ENCODE peak calls at places on chromosomes 12 and 14, in five cellular contexts. K is stomach, V is GM12892, U is right lobe of liver, T is esophagus muscularis mucosa. C is an unnamed sample.

GRCh38 chr12:104049278-104050257 is at the start of gene GLT8D2:
- DNase-seq in K (peak), V (no peak), U (no peak), T (no peak), C (peak)

GRCh38 chr12:107645630-107646333 is 39.8 kb upstream of the PWP1 start:
- DNase-seq in K (no peak), V (no peak), U (no peak), T (no peak), C (no peak)

GRCh38 chr12:118060301-118061010 is 523 bp downstream of the WSB2 start:
- DNase-seq in K (peak), V (peak), U (peak), T (no peak), C (peak)

GRCh38 chr12:33670284-33670683 is 230.7 kb upstream of the SYT10 start:
- DNase-seq in K (no peak), V (no peak), U (no peak), T (no peak), C (no peak)

GRCh38 chr12:124823272-124823970 is 40.2 kb downstream of the SCARB1 start:
- DNase-seq in K (no peak), V (no peak), U (no peak), T (no peak), C (no peak)

GRCh38 chr14:85587152-85587697 is 57.3 kb downstream of the FLRT2 start:
- DNase-seq in K (no peak), V (no peak), U (no peak), T (no peak), C (peak)

GRCh38 chr12:108854055-108854452 is 3.3 kb downstream of the SSH1 start:
- DNase-seq in K (no peak), V (no peak), U (no peak), T (no peak), C (no peak)

GRCh38 chr14:33030406-33030805 is 91.7 kb downstream of the NPAS3 start:
- DNase-seq in K (no peak), V (no peak), U (no peak), T (no peak), C (no peak)

GRCh38 chr14:29741909-29742401 is 185.7 kb downstream of the PRKD1 start:
- DNase-seq in K (no peak), V (no peak), U (no peak), T (no peak), C (no peak)

GRCh38 chr12:103832048-103832798 is 8.8 kb downstream of the NT5DC3 start:
- DNase-seq in K (no peak), V (no peak), U (no peak), T (no peak), C (no peak)

GRCh38 chr12:9792961-9793617 is 32.4 kb upstream of the CD69 start:
- DNase-seq in K (no peak), V (no peak), U (no peak), T (no peak), C (no peak)

GRCh38 chr12:104790296-104791125 is 167.6 kb downstream of the SLC41A2 start:
- DNase-seq in K (peak), V (no peak), U (peak), T (no peak), C (peak)

GRCh38 chr14:74469548-74470518 is 23.3 kb downstream of the NPC2 start:
- DNase-seq in K (no peak), V (no peak), U (no peak), T (peak), C (no peak)

GRCh38 chr14:100056964-100057817 is 8.0 kb upstream of the EVL start:
- DNase-seq in K (no peak), V (peak), U (no peak), T (no peak), C (no peak)

GRCh38 chr14:99647407-99647806 is 2.5 kb downstream of the HHIPL1 start:
- DNase-seq in K (no peak), V (no peak), U (no peak), T (no peak), C (no peak)

DNA sequence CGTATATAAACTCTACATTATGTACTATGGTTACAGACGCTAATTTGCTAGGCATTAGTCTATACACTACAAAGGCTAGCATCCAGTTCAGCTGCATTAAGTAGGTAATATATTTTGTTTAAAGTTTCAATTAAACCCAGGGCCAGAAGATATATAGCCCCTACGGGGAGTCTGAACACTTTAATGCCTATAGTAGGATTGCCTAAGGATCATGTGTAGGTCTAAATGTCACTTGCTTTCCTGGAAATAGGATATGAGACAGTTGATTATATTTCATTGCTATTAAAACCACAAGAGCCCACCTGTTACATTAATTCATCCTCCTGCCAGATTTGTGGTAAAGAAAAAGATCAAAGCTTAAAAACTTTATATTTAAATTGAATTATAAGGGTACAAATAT is 286.9 kb downstream of the TMTC2 start:
- DNase-seq in K (no peak), V (no peak), U (no peak), T (no peak), C (no peak)
- TF ChIP-seq POLR2A in K (no peak), V (no peak), U (no peak), T (no peak), C (no peak)

DNA sequence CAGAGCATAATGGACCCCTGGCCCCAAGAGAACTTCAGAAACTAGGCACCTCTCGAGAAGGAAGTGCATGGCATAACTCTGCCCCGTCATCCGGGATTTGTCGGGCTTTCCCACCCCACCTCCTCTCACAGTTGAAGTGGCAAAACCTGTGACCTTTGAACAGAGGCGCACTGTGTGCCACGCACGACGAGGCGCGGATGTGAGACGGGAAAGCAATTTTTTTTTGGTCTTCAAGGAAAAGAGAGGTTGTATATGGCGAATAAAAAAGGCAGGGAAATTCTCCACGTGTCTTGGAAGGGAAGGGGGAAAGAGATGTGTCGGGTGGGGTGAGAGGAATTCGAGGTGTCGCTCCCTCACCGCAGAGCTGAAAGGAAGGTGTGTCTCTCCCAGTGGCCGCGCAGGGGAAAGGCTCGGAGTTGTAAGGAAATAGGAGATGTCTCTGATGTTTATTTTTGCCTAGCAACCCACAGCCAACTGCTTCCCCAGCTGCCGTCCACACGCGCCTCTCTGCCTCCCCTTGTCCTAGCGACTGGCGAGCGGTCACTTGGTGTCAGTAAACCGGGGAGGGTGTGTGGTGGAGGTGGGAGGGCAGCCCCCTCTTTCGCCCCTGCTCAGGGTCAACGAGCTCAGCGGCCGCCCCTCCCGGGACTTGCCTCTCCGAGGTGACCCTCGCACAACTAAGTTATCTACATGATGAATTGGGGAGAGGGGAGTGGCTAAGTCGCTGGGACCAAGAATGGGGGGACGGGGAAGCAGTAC is 819 bp upstream of the DYRK2 start:
- DNase-seq in K (peak), V (peak), U (peak), T (no peak), C (peak)
- TF ChIP-seq POLR2A in K (no peak), V (no peak), U (no peak), T (peak), C (peak)

DNA sequence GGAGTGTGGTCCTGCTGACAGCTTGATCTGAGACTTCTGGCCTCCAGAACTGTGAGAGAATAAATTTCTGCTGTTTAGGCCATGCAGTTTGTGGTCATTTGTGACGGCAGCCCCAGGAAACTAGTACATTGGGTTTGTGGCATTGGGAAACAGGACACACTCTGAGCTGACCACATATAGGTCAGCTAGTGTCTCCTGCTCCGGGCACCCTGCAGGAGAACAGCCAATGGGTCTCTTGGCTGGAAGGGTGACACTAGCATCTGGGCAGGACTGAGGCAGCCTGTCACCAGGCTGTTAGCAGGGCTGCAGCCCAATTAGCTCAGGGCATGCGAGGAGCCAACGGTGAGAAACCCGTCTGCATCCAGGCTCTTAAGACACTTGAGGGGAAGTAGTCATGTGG is 83.2 kb downstream of the PITPNM2 start:
- DNase-seq in K (no peak), V (no peak), U (peak), T (no peak), C (no peak)
- TF ChIP-seq POLR2A in K (no peak), V (no peak), U (peak), T (no peak), C (no peak)

GRCh38 chr12:51954465-51955361 is 3.2 kb downstream of the ACVR1B start:
- DNase-seq in K (peak), V (no peak), U (peak), T (no peak), C (no peak)
- TF ChIP-seq POLR2A in K (no peak), V (no peak), U (peak), T (no peak), C (no peak)

DNA sequence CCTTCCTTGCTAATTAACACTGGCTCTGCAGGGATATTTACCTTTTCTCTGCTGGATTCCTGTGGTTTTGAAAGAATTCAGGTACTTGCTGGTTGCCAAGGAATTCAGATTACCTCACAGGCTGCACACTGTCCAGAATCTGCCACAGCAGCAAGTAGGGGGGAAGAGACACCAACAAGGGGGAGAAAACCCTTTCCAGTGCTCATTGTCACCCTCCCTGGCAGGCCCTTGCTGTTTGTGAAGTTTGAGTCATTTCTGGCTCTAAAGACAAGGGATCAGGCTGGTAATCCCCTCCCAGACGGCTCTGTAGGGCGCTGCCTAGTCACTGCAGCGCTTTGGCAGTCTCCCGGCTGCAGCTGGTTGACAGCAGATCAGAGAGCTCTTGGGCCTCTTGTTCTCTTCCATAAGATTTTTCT is 50.8 kb downstream of the TTLL5 start:
- DNase-seq in K (peak), V (no peak), U (peak), T (no peak), C (peak)
- TF ChIP-seq POLR2A in K (no peak), V (no peak), U (no peak), T (no peak), C (no peak)

DNA sequence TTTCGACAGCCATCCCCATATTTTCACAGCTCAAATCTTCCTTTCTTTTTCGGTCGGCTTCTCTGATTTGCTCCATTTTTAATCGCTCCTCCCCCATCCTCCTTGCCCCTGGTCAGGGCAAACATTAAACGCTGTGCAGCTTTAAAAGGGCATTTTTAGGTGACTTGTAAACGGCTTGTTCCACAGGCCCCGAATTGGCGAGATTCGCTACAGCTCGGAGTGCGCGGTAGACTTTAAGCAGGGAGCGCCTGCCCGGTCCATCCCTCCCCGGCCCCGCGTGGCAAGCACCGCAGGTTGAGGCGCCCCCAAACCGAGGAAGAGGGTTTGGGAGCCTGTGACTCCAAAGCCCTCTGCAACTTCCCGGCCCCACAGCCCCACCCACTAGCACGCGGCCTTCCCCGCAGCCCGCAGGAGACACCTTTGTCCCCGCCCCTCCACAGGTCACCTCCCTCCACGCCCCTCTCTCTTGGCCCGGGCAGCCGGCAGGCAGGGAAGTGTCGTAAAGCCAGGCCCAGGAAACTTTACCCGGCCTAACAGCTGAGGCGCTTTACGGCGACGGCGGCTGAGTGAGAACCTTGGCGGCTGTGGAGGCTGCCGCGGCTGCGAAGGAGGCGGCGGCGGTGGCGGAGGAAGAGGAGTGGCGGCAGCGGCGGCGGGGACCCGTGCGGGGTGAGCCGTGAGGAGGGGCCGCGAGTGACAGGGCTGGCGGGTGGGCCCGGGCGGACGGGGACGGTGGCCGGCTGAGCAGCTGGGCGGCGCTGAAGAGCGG is at the start of gene NAA30:
- DNase-seq in K (peak), V (peak), U (peak), T (peak), C (peak)
- TF ChIP-seq POLR2A in K (no peak), V (peak), U (no peak), T (no peak), C (peak)

GRCh38 chr14:64465208-64465821 is at the start of gene AKAP5:
- DNase-seq in K (peak), V (peak), U (peak), T (no peak), C (peak)
- TF ChIP-seq POLR2A in K (no peak), V (no peak), U (no peak), T (no peak), C (no peak)

DNA sequence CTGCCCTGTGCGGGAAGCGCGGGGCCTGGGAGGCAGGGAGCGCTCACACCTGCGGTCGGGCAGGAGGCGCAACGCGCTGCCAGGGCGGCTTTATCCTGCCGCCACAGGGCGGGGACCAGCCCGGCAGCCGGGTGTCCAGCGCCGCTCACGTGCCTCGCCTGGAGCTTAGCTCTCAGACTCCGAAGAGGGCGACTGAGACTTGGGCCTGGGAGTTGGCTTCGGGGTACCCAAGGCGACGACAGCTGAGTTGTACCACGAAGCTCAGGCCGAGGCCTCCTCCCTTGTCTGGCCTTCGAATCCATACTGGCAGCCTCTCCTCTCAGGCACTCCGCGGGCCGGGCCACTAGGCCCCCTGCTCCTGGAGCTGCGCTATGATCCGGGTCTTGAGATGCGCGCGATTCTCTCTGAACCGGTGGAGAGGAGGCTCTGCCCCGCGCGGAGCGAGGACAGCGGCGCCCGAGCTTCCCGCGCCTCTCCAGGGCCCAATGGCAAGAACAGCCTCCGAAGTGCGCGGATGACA is 6.9 kb downstream of the SIX1 start:
- DNase-seq in K (no peak), V (no peak), U (no peak), T (no peak), C (no peak)
- TF ChIP-seq POLR2A in K (no peak), V (no peak), U (no peak), T (no peak), C (no peak)

GRCh38 chr14:104436741-104437701 is 142.5 kb upstream of the C14orf180 start:
- DNase-seq in K (peak), V (no peak), U (peak), T (peak), C (no peak)
- TF ChIP-seq POLR2A in K (no peak), V (no peak), U (no peak), T (no peak), C (no peak)

C was measured in H54.